ENCODE peak calls at places on chromosome 9, in four cellular contexts. R is PC-9, V is transverse colon, N is ovary. J is an unnamed sample.
A peak's percentile ranks its signal among the peaks of the same experiment; 100 is the strongest.

GRCh38 chr9:129597355-129598088 is 23.4 kb downstream of the C9orf50 start:
- DNase-seq in R (peak; percentile 77), V (peak; percentile 62), N (peak; percentile 93), J (peak; percentile 45)

GRCh38 chr9:110255417-110256141 is 728 bp downstream of the TXN start:
- DNase-seq in R (peak; percentile 77), V (peak; percentile 78), N (peak; percentile 50), J (peak; percentile 75)

GRCh38 chr9:126155756-126156664 is 170.6 kb upstream of the MVB12B start:
- DNase-seq in R (no peak), V (no peak), N (no peak), J (no peak)

GRCh38 chr9:93198117-93198838 is 14.3 kb downstream of the WNK2 start:
- DNase-seq in R (peak; percentile 38), V (peak; percentile 19), N (no peak), J (no peak)

GRCh38 chr9:35112257-35113020 is 3.2 kb downstream of the ATOSB start:
- DNase-seq in R (no peak), V (peak; percentile 40), N (no peak), J (no peak)

GRCh38 chr9:133074111-133074651 is 12.4 kb downstream of the CEL start:
- DNase-seq in R (no peak), V (no peak), N (no peak), J (peak; percentile 24)

GRCh38 chr9:21695874-21696341 is 106.5 kb upstream of the MTAP start:
- DNase-seq in R (no peak), V (no peak), N (no peak), J (no peak)

GRCh38 chr9:1253098-1253979 is 203.2 kb downstream of the DMRT2 start:
- DNase-seq in R (no peak), V (no peak), N (no peak), J (no peak)

GRCh38 chr9:134993416-134993815 is 75.7 kb upstream of the FCN1 start:
- DNase-seq in R (no peak), V (no peak), N (no peak), J (no peak)

GRCh38 chr9:100442072-100442471 is 15.1 kb downstream of the MSANTD3 start:
- DNase-seq in R (no peak), V (no peak), N (no peak), J (no peak)

GRCh38 chr9:130331573-130331972 is 66.0 kb downstream of the HMCN2 start:
- DNase-seq in R (peak; percentile 30), V (peak; percentile 66), N (no peak), J (no peak)

GRCh38 chr9:123735376-123735775 is 194.6 kb downstream of the DENND1A start:
- DNase-seq in R (no peak), V (no peak), N (no peak), J (no peak)

GRCh38 chr9:134617246-134617645 is 24.4 kb upstream of the COL5A1 start:
- DNase-seq in R (no peak), V (no peak), N (peak; percentile 1), J (no peak)

GRCh38 chr9:114497727-114498382 is 7.4 kb downstream of the WHRN start:
- DNase-seq in R (no peak), V (no peak), N (no peak), J (no peak)

GRCh38 chr9:133119461-133120342 is 1.3 kb downstream of the RALGDS start:
- DNase-seq in R (no peak), V (no peak), N (no peak), J (no peak)

GRCh38 chr9:97853844-97854695 is 1.0 kb downstream of the FOXE1 start:
- DNase-seq in R (peak; percentile 53), V (no peak), N (no peak), J (no peak)

GRCh38 chr9:109121218-109121796 is 1.6 kb upstream of the TMEM245 start:
- DNase-seq in R (no peak), V (no peak), N (no peak), J (no peak)
- H3K4me1 ChIP-seq in R (peaks cover 28% of the 10 kb centered on the region), V (peaks cover 9% of the 10 kb centered on the region), N (peaks cover 9% of the 10 kb centered on the region), J (peaks cover 9% of the 10 kb centered on the region)

GRCh38 chr9:115672477-115673316 is 480.9 kb upstream of the PAPPA start:
- DNase-seq in R (peak; percentile 69), V (no peak), N (no peak), J (no peak)
- H3K27ac ChIP-seq in R (peak overlapping the region; percentile 100), V (peak overlapping the region; percentile 60), N (no peak overlapping the region), J (peak overlapping the region; percentile 11)

DNA sequence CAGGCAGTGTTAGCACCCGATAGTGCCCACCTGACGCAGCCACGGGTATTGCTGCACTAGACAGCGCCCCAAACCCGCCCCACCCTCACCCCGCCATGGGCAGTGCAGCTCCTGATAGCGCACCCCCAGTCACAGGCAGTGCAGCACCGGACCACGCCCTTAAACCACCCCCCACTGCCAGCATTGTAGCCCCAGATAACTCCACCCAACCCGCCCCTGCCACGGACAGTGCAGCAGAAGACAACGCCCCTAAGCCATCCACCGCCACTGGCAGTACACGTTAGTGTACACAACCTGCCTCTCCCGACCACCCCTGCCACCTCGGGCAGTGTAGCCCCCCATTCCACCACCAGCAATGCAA is 825 bp upstream of the PCAT7 start:
- DNase-seq in R (no peak), V (peak; percentile 69), N (no peak), J (peak; percentile 74)
- H3K4me3 ChIP-seq in R (peak overlapping the region; percentile 67), V (no peak overlapping the region), N (no peak overlapping the region), J (no peak overlapping the region)

GRCh38 chr9:4308482-4308881 is 8.6 kb upstream of the GLIS3 start:
- DNase-seq in R (no peak), V (no peak), N (no peak), J (no peak)

GRCh38 chr9:4306788-4307144 is 6.9 kb upstream of the GLIS3 start:
- DNase-seq in R (no peak), V (no peak), N (no peak), J (peak; percentile 21)

GRCh38 chr9:4305065-4305481 is 5.2 kb upstream of the GLIS3 start:
- DNase-seq in R (no peak), V (no peak), N (no peak), J (peak; percentile 14)

GRCh38 chr9:4305586-4305985 is 5.7 kb upstream of the GLIS3 start:
- DNase-seq in R (no peak), V (no peak), N (no peak), J (no peak)

GRCh38 chr9:4306066-4306787 is 6.4 kb upstream of the GLIS3 start:
- DNase-seq in R (no peak), V (no peak), N (no peak), J (no peak)
- H3K4me1 ChIP-seq in R (peaks cover 20% of the 10 kb centered on the region), V (no peaks in the 10 kb centered on the region), N (no peaks in the 10 kb centered on the region), J (no peaks in the 10 kb centered on the region)

GRCh38 chr9:127523312-127523851 is 72.1 kb downstream of the LRSAM1 start:
- DNase-seq in R (no peak), V (no peak), N (no peak), J (peak; percentile 56)
- H3K27ac ChIP-seq in R (peak overlapping the region; percentile 24), V (peak overlapping the region; percentile 37), N (no peak overlapping the region), J (peak overlapping the region; percentile 22)

DNA sequence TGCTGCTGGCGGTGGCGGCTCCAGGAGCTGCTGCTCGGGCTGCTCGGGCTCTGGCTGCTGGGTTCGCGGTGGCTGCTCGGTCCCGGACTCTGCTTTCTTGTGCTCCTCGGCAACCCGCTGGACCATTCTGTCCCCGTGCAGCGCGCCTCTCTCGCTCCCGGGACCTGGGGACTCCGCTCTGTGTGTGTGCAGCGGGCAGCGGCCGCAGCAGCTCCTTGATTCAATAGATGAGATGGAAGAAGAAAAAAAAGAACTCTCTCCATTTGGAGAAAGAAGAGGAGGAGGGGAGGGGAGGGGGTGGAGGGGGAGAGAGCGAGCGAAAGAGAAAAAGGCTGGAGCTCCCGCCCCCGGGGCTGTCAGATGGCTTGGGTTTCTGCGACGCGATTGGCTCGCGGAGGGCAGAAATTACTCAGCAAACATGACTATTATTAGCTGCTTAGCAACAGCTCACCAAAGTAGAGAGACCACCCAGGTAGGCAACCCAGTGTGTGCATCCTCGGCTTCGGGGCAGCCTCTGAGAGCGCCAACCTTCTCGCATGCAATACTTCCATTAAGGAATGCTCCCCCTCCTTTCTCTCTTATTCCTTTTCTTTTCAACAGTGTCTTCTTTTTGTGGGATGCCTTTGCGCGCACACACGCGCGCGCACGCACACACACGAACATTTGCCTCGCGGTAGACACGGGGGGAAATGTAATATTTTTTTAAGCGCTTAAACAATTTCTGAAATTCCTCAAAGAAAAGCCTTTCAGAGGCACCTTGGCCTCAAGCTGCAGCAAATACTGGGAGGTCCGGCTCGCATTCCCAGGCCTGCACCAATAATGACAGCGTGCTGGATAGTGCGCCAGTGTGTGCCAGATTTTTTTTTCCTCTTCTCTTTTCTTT is 7.6 kb downstream of the PTCH1 start:
- DNase-seq in R (peak; percentile 83), V (peak; percentile 85), N (peak; percentile 81), J (peak; percentile 78)
- H3K4me3 ChIP-seq in R (peak overlapping the region; percentile 98), V (peak overlapping the region; percentile 68), N (peak overlapping the region; percentile 72), J (peak overlapping the region; percentile 82)

GRCh38 chr9:98880311-98881015 is 63.2 kb upstream of the COL15A1 start:
- DNase-seq in R (no peak), V (no peak), N (peak; percentile 56), J (peak; percentile 17)

GRCh38 chr9:98881356-98881755 is 62.4 kb upstream of the COL15A1 start:
- DNase-seq in R (no peak), V (no peak), N (no peak), J (no peak)

GRCh38 chr9:98881836-98882568 is 61.7 kb upstream of the COL15A1 start:
- DNase-seq in R (no peak), V (no peak), N (no peak), J (no peak)

GRCh38 chr9:98884849-98885248 is 58.9 kb upstream of the COL15A1 start:
- DNase-seq in R (no peak), V (no peak), N (peak; percentile 33), J (no peak)

GRCh38 chr9:98882569-98882923 is 61.2 kb upstream of the COL15A1 start:
- DNase-seq in R (no peak), V (no peak), N (no peak), J (no peak)
- H3K4me1 ChIP-seq in R (no peaks in the 10 kb centered on the region), V (no peaks in the 10 kb centered on the region), N (peaks cover 32% of the 10 kb centered on the region), J (no peaks in the 10 kb centered on the region)

GRCh38 chr9:104907278-104907951 is 20.5 kb downstream of the ABCA1 start:
- DNase-seq in R (no peak), V (no peak), N (peak; percentile 41), J (no peak)

GRCh38 chr9:104906441-104907277 is 21.3 kb downstream of the ABCA1 start:
- DNase-seq in R (no peak), V (no peak), N (no peak), J (no peak)

GRCh38 chr9:104905153-104905901 is 22.6 kb downstream of the ABCA1 start:
- DNase-seq in R (no peak), V (no peak), N (no peak), J (no peak)

GRCh38 chr9:104903609-104904008 is 24.3 kb downstream of the ABCA1 start:
- DNase-seq in R (no peak), V (no peak), N (no peak), J (no peak)

DNA sequence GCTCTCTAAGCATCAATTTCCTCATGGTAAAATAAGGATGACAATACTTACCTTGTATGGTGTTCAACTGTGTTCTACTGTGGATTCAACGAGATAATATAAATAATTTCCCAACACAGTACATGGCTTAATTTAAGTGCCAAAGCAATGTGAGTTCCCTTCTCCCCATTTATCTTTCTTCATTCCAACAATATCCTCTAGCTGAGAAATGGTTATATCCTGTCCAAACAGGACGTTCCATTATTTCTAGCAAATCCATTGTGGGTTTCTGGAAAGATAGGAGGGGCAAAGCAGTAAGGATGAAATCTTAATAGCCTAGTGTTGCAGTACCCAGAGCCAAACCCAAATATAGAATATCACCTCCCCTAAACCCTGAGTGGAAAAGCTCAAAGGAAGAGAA is 22.0 kb downstream of the ABCA1 start:
- DNase-seq in R (no peak), V (no peak), N (no peak), J (no peak)
- H3K27ac ChIP-seq in R (no peak overlapping the region), V (peak overlapping the region; percentile 77), N (no peak overlapping the region), J (no peak overlapping the region)

GRCh38 chr9:137162505-137163100 is 7.2 kb downstream of the LRRC26 start:
- DNase-seq in R (no peak), V (peak; percentile 63), N (no peak), J (peak; percentile 59)
- H3K4me3 ChIP-seq in R (no peak overlapping the region), V (no peak overlapping the region), N (no peak overlapping the region), J (no peak overlapping the region)

J was measured in small intestine.